ENCODE peak calls at places on chromosomes 1 and 21, in seven cellular contexts. N is cardiac muscle cell; S is ovary; E is CD8-positive, alpha-beta T cell; M is HL-60; C is esophagus squamous epithelium; A is uterus. W is an unnamed sample.
A peak's percentile ranks its signal among the peaks of the same experiment; 100 is the strongest.

GRCh38 chr1:165287329-165287728 is 69.2 kb downstream of the LMX1A start:
- DNase-seq in N (no peak), E (no peak), A (no peak), S (no peak), M (no peak), C (no peak), W (no peak)

GRCh38 chr1:232524056-232524455 is 105.9 kb downstream of the SIPA1L2 start:
- DNase-seq in N (peak; percentile 29), S (no peak), M (no peak), A (no peak), E (no peak), C (no peak), W (no peak)

GRCh38 chr1:12415239-12415543 is 185.4 kb downstream of the VPS13D start:
- DNase-seq in A (no peak), S (no peak), N (no peak), C (no peak), E (no peak), M (no peak), W (no peak)

GRCh38 chr1:19744886-19745285 is 54.8 kb downstream of the TMCO4 start:
- DNase-seq in E (no peak), N (no peak), M (no peak), S (no peak), A (no peak), C (no peak), W (no peak)

GRCh38 chr1:202564958-202565497 is 145.2 kb downstream of the SYT2 start:
- DNase-seq in A (no peak), M (no peak), S (no peak), N (no peak), C (no peak), E (no peak), W (no peak)

GRCh38 chr1:165124772-165125171 is 231.7 kb downstream of the LMX1A start:
- DNase-seq in E (no peak), S (no peak), N (no peak), A (no peak), C (no peak), M (no peak), W (no peak)

GRCh38 chr1:221998186-221998612 is 256.3 kb upstream of the DUSP10 start:
- DNase-seq in C (no peak), S (no peak), M (no peak), A (no peak), E (no peak), N (peak; percentile 73), W (no peak)

GRCh38 chr1:110215621-110216020 is 5.5 kb downstream of the KCNC4 start:
- DNase-seq in N (no peak), C (no peak), A (no peak), M (no peak), S (no peak), E (no peak), W (no peak)

GRCh38 chr21:21165063-21165645 is 166.9 kb downstream of the NCAM2 start:
- DNase-seq in M (no peak), A (no peak), S (no peak), E (no peak), C (no peak), N (peak; percentile 81), W (no peak)

GRCh38 chr21:26443291-26443690 is 129.8 kb downstream of the CYYR1 start:
- DNase-seq in E (no peak), C (no peak), S (no peak), A (no peak), M (no peak), N (no peak), W (no peak)

GRCh38 chr1:153526132-153526543 is 9.7 kb downstream of the S100A6 start:
- DNase-seq in N (no peak), S (no peak), C (no peak), E (no peak), A (no peak), M (no peak), W (no peak)

GRCh38 chr1:89451011-89451410 is 73.6 kb upstream of the LRRC8B start:
- DNase-seq in S (no peak), A (no peak), E (no peak), M (no peak), N (peak; percentile 59), C (no peak), W (no peak)

GRCh38 chr1:36523850-36524249 is 41.1 kb upstream of the CSF3R start:
- DNase-seq in S (no peak), C (no peak), M (no peak), E (no peak), A (no peak), N (no peak), W (no peak)

GRCh38 chr1:117189726-117190125 is 21.0 kb downstream of the VTCN1 start:
- DNase-seq in A (no peak), E (no peak), N (no peak), M (no peak), C (no peak), S (no peak), W (no peak)
- TF ChIP-seq CTCF in A (no peak), E (no peak), N (no peak), M (no peak), C (no peak), S (no peak), W (no peak)

GRCh38 chr1:245512181-245512888 is 357.6 kb downstream of the KIF26B start:
- DNase-seq in S (no peak), E (no peak), C (no peak), A (no peak), M (no peak), N (no peak), W (no peak)

GRCh38 chr1:245512980-245513578 is 358.3 kb downstream of the KIF26B start:
- DNase-seq in A (no peak), C (no peak), M (no peak), S (peak; percentile 43), N (peak; percentile 36), E (no peak), W (peak; percentile 24)

GRCh38 chr1:245520611-245521010 is 365.8 kb downstream of the KIF26B start:
- DNase-seq in A (no peak), E (no peak), M (no peak), S (no peak), N (no peak), C (no peak), W (no peak)

DNA sequence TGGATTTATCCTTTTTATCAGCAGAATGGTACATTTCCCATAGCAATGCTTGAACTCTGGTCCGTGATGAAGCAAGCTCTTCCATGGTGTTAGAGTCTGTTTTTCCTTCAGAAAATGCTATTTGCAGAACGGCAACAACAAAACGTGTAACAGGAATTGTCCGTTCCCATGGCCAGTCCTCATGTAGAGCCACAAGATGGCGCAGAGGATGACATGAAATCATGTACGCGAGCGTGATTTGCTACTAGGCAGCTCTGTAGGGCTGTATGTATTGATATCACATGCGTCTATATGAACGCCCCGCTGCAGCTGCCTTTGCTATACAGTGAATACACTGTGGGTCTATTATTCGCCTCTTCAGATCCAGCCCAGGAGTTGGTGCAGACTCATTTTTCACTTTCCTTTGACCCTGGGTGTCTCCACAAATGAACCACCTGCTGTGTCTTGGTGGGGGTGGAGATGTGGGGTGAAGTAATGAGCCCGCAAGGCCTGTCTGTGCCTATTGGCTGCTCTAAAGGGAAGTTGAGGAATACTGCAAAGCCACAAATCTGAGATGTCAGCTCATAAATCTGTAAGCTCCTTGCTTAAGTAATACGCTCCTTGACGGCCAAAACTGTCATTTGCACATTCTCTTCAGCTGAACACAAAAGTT is 361.5 kb downstream of the KIF26B start:
- DNase-seq in A (no peak), M (peak; percentile 23), C (no peak), S (no peak), E (no peak), N (no peak), W (no peak)
- TF ChIP-seq CTCF in A (no peak), M (peak; percentile 63), C (no peak), S (no peak), E (no peak), N (peak; percentile 6), W (no peak)

GRCh38 chr1:104132386-104132973 is 382.8 kb downstream of the AMY1C start:
- DNase-seq in E (no peak), C (no peak), M (no peak), S (no peak), A (no peak), N (peak; percentile 7), W (no peak)
- TF ChIP-seq CTCF in E (no peak), C (no peak), M (peak; percentile 7), S (no peak), A (no peak), N (no peak), W (peak; percentile 52)

GRCh38 chr1:101237229-101237837 is 514 bp downstream of the S1PR1 start:
- DNase-seq in C (no peak), M (no peak), S (no peak), N (peak; percentile 72), E (no peak), A (peak; percentile 53), W (no peak)
- TF ChIP-seq CTCF in C (no peak), M (no peak), S (no peak), N (peak; percentile 16), E (no peak), A (no peak), W (no peak)

GRCh38 chr1:204480515-204480914 is 14.1 kb downstream of the PIK3C2B start:
- DNase-seq in A (no peak), E (no peak), S (no peak), M (no peak), C (no peak), N (no peak), W (no peak)

GRCh38 chr1:204477036-204477740 is 17.4 kb downstream of the PIK3C2B start:
- DNase-seq in N (no peak), E (no peak), C (no peak), M (no peak), A (no peak), S (no peak), W (peak; percentile 76)

GRCh38 chr1:204478921-204479320 is 15.7 kb downstream of the PIK3C2B start:
- DNase-seq in M (no peak), N (no peak), C (no peak), S (no peak), E (no peak), A (no peak), W (no peak)

GRCh38 chr1:204478166-204478899 is 16.3 kb downstream of the PIK3C2B start:
- DNase-seq in C (no peak), E (no peak), M (no peak), A (no peak), S (no peak), N (no peak), W (no peak)

GRCh38 chr1:204479387-204480136 is 15.0 kb downstream of the PIK3C2B start:
- DNase-seq in E (no peak), C (no peak), A (no peak), S (no peak), N (no peak), M (no peak), W (no peak)
- TF ChIP-seq CTCF in E (no peak), C (no peak), A (no peak), S (no peak), N (no peak), M (no peak), W (no peak)

DNA sequence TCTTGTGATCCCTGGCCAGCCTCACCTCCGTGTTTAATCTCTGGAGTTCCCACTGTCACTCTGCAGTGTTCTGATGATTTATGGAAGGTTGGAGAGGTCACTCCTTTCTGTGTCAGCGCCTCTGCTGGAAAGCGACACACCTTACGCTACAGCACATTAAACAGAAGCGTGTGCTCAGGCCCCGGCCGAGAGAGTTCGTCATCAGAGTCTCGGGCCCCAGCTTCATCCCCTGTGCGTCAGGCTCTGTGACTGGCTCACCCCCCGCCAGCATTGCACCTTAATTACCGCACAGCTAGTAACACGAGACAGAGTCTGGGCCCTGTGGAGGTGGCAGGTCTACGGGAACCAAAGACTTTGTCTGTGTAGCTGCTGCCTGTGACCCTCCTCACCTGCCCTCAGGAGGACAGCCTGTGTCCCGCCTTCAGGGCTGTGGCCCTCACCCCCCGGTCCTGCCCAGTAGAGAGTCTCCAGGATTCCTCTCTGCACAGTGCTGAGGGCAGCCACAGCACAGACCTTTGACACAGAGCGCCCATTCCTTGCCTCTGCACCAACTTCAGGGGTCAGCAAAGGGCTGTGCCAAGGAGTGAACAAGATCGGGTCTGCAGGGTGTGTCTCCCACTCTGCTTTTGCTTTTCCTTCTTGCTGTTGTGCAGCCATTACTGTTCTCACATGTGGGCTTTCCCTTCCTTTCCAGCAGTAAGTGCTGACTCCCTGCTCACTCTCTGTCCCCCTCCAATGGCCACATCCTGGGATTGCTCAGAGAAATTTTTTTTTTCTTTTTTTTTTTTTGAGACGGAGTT is 157.6 kb downstream of the PGBD5 start:
- DNase-seq in A (no peak), S (peak; percentile 37), M (no peak), N (peak; percentile 86), E (no peak), C (no peak), W (peak; percentile 39)
- TF ChIP-seq CTCF in A (peak; percentile 44), S (no peak), M (no peak), N (peak; percentile 78), E (no peak), C (peak; percentile 23), W (peak; percentile 67)

W was measured in dorsolateral prefrontal cortex.